ENCODE peak calls at places on chromosomes 11 and 22, in eight cellular contexts. D, C, N, L, K, B, Y and J are unnamed samples.

GRCh38 chr11:31640611-31641010 is 131.0 kb downstream of the ELP4 start:
- DNase-seq in K (no peak), N (no peak), B (no peak), Y (no peak), D (no peak), L (no peak), C (no peak), J (peak; percentile 34)

GRCh38 chr11:123543796-123544195 is 110.6 kb downstream of the SCN3B start:
- DNase-seq in L (peak; percentile 52), D (no peak), C (peak; percentile 92), B (peak; percentile 93), K (no peak), Y (no peak), N (no peak), J (no peak)

GRCh38 chr22:23837911-23838685 is 708 bp downstream of the DERL3 start:
- DNase-seq in Y (no peak), L (no peak), N (no peak), C (no peak), K (no peak), D (no peak), B (no peak), J (no peak)

GRCh38 chr11:130672911-130673310 is 224.5 kb downstream of the ADAMTS15 start:
- DNase-seq in N (no peak), L (peak; percentile 68), D (no peak), K (no peak), Y (no peak), C (no peak), B (no peak), J (no peak)

GRCh38 chr11:58573451-58574104 is 2.1 kb downstream of the LPXN start:
- DNase-seq in C (peak; percentile 89), L (peak; percentile 90), N (peak; percentile 55), B (peak; percentile 36), D (peak; percentile 74), Y (no peak), K (peak; percentile 64), J (no peak)

GRCh38 chr11:15843309-15843857 is 513.0 kb downstream of the SOX6 start:
- DNase-seq in C (peak; percentile 33), L (no peak), N (no peak), B (peak; percentile 38), Y (no peak), D (no peak), K (no peak), J (no peak)

GRCh38 chr11:540583-541432 is 3.5 kb downstream of the LRRC56 start:
- DNase-seq in K (no peak), D (no peak), B (no peak), C (no peak), Y (no peak), N (no peak), L (no peak), J (no peak)

GRCh38 chr11:39651857-39652461 is 1807.5 kb downstream of the LRRC4C start:
- DNase-seq in N (no peak), K (no peak), D (no peak), B (no peak), L (no peak), C (no peak), Y (no peak), J (no peak)

GRCh38 chr22:43396321-43396933 is 15.4 kb upstream of the MPPED1 start:
- DNase-seq in B (no peak), L (no peak), C (no peak), K (no peak), N (no peak), D (no peak), Y (no peak), J (no peak)

GRCh38 chr22:32919629-32920028 is 118.1 kb downstream of the TIMP3 start:
- DNase-seq in L (no peak), D (no peak), Y (no peak), N (no peak), B (no peak), K (no peak), C (no peak), J (no peak)

GRCh38 chr11:35010656-35011055 is 94.2 kb downstream of the PDHX start:
- DNase-seq in B (no peak), Y (no peak), K (no peak), D (no peak), L (no peak), N (no peak), C (no peak), J (no peak)

GRCh38 chr11:123562166-123562565 is 92.3 kb downstream of the SCN3B start:
- DNase-seq in N (no peak), D (no peak), Y (no peak), C (no peak), L (no peak), B (no peak), K (no peak), J (no peak)

GRCh38 chr11:67582026-67582425 is 1.6 kb upstream of the GSTP1 start:
- DNase-seq in K (no peak), Y (no peak), N (no peak), B (no peak), D (no peak), L (no peak), C (no peak), J (no peak)

GRCh38 chr11:104332110-104332509 is 168.2 kb upstream of the PDGFD start:
- DNase-seq in K (no peak), N (no peak), D (no peak), L (no peak), B (no peak), Y (no peak), C (no peak), J (no peak)

GRCh38 chr11:123519055-123519796 is 89.2 kb downstream of the GRAMD1B start:
- DNase-seq in K (no peak), N (peak; percentile 20), Y (no peak), D (no peak), L (no peak), C (peak; percentile 54), B (no peak), J (no peak)

GRCh38 chr11:18330921-18331320 is 8.6 kb downstream of the GTF2H1 start:
- DNase-seq in K (no peak), N (no peak), D (no peak), B (no peak), C (no peak), L (no peak), Y (no peak), J (no peak)

GRCh38 chr11:76245720-76246119 is 39.4 kb upstream of the WNT11 start:
- DNase-seq in B (no peak), K (no peak), N (no peak), C (no peak), L (no peak), D (no peak), Y (no peak), J (no peak)

GRCh38 chr11:25535462-25535861 is 796.5 kb upstream of the ANO3 start:
- DNase-seq in L (peak; percentile 56), B (no peak), K (no peak), C (no peak), D (no peak), Y (no peak), N (no peak), J (no peak)

GRCh38 chr11:42407379-42407778 is 904.4 kb upstream of the API5 start:
- DNase-seq in B (no peak), D (no peak), L (peak; percentile 34), K (no peak), Y (peak; percentile 47), N (no peak), C (peak; percentile 27), J (no peak)